ENCODE peak calls at places on chromosomes 7 and 10, in eight cellular contexts. One of them, this sample, is unnamed.

GRCh38 chr10:75261813-75262725 is 26.3 kb upstream of the COMTD1 start:
- DNase-seq in astrocyte of the spinal cord: no peak
- DNase-seq in psoas muscle: no peak
- DNase-seq in AG04449: no peak
- DNase-seq in foreskin fibroblast: peak
- DNase-seq in prostate gland: no peak
- DNase-seq in HCT116: no peak
- DNase-seq in cardiac fibroblast: no peak
- DNase-seq in this sample: no peak

GRCh38 chr7:149070372-149071140 is 20.0 kb downstream of the ZNF786 start:
- DNase-seq in prostate gland: no peak
- DNase-seq in HCT116: no peak
- DNase-seq in cardiac fibroblast: no peak
- DNase-seq in psoas muscle: no peak
- DNase-seq in astrocyte of the spinal cord: no peak
- DNase-seq in foreskin fibroblast: no peak
- DNase-seq in AG04449: no peak
- DNase-seq in this sample: no peak

GRCh38 chr10:90969148-90969547 is 48.3 kb upstream of the ANKRD1 start:
- DNase-seq in AG04449: no peak
- DNase-seq in prostate gland: no peak
- DNase-seq in foreskin fibroblast: peak
- DNase-seq in psoas muscle: no peak
- DNase-seq in cardiac fibroblast: no peak
- DNase-seq in HCT116: no peak
- DNase-seq in astrocyte of the spinal cord: no peak
- DNase-seq in this sample: no peak

GRCh38 chr10:77841711-77842375 is 84.7 kb downstream of the DLG5 start:
- DNase-seq in psoas muscle: no peak
- DNase-seq in prostate gland: no peak
- DNase-seq in AG04449: no peak
- DNase-seq in astrocyte of the spinal cord: no peak
- DNase-seq in cardiac fibroblast: no peak
- DNase-seq in HCT116: no peak
- DNase-seq in foreskin fibroblast: no peak
- DNase-seq in this sample: no peak

GRCh38 chr10:3239920-3240909 is 67.6 kb upstream of the PITRM1 start:
- DNase-seq in AG04449: no peak
- DNase-seq in astrocyte of the spinal cord: no peak
- DNase-seq in foreskin fibroblast: no peak
- DNase-seq in psoas muscle: no peak
- DNase-seq in cardiac fibroblast: no peak
- DNase-seq in HCT116: no peak
- DNase-seq in prostate gland: no peak
- DNase-seq in this sample: no peak

GRCh38 chr10:132710746-132711617 is 75.0 kb downstream of the NKX6-2 start:
- DNase-seq in astrocyte of the spinal cord: no peak
- DNase-seq in foreskin fibroblast: no peak
- DNase-seq in AG04449: no peak
- DNase-seq in cardiac fibroblast: no peak
- DNase-seq in prostate gland: no peak
- DNase-seq in psoas muscle: peak
- DNase-seq in HCT116: no peak
- DNase-seq in this sample: no peak

GRCh38 chr10:75165684-75166622 is 44.6 kb upstream of the VDAC2 start:
- DNase-seq in foreskin fibroblast: no peak
- DNase-seq in cardiac fibroblast: peak
- DNase-seq in AG04449: no peak
- DNase-seq in HCT116: no peak
- DNase-seq in psoas muscle: no peak
- DNase-seq in prostate gland: no peak
- DNase-seq in astrocyte of the spinal cord: peak
- DNase-seq in this sample: no peak

GRCh38 chr10:71769279-71769823 is 4.0 kb downstream of the VSIR start:
- DNase-seq in psoas muscle: no peak
- DNase-seq in astrocyte of the spinal cord: peak
- DNase-seq in AG04449: no peak
- DNase-seq in prostate gland: no peak
- DNase-seq in cardiac fibroblast: no peak
- DNase-seq in foreskin fibroblast: peak
- DNase-seq in HCT116: no peak
- DNase-seq in this sample: no peak

GRCh38 chr7:111803015-111803758 is 240.9 kb upstream of the IMMP2L start:
- DNase-seq in psoas muscle: no peak
- DNase-seq in HCT116: no peak
- DNase-seq in astrocyte of the spinal cord: peak
- DNase-seq in cardiac fibroblast: peak
- DNase-seq in AG04449: peak
- DNase-seq in prostate gland: peak
- DNase-seq in foreskin fibroblast: peak
- DNase-seq in this sample: peak

GRCh38 chr10:132627736-132628512 is 90.3 kb downstream of the INPP5A start:
- DNase-seq in prostate gland: no peak
- DNase-seq in foreskin fibroblast: peak
- DNase-seq in HCT116: no peak
- DNase-seq in psoas muscle: peak
- DNase-seq in cardiac fibroblast: peak
- DNase-seq in AG04449: peak
- DNase-seq in astrocyte of the spinal cord: peak
- DNase-seq in this sample: no peak

GRCh38 chr10:21517983-21518628 is 7.4 kb downstream of the SKIDA1 start:
- DNase-seq in astrocyte of the spinal cord: peak
- DNase-seq in AG04449: no peak
- DNase-seq in cardiac fibroblast: peak
- DNase-seq in prostate gland: peak
- DNase-seq in HCT116: no peak
- DNase-seq in psoas muscle: no peak
- DNase-seq in foreskin fibroblast: peak
- DNase-seq in this sample: no peak

GRCh38 chr10:44933117-44933450 is 21.9 kb downstream of the TMEM72 start:
- DNase-seq in foreskin fibroblast: no peak
- DNase-seq in HCT116: no peak
- DNase-seq in astrocyte of the spinal cord: no peak
- DNase-seq in prostate gland: no peak
- DNase-seq in cardiac fibroblast: no peak
- DNase-seq in AG04449: no peak
- DNase-seq in psoas muscle: no peak
- DNase-seq in this sample: no peak

GRCh38 chr10:117167346-117168134 is 29.5 kb upstream of the VAX1 start:
- DNase-seq in cardiac fibroblast: no peak
- DNase-seq in AG04449: no peak
- DNase-seq in prostate gland: no peak
- DNase-seq in psoas muscle: no peak
- DNase-seq in foreskin fibroblast: no peak
- DNase-seq in HCT116: no peak
- DNase-seq in astrocyte of the spinal cord: no peak
- DNase-seq in this sample: no peak

GRCh38 chr7:2036786-2037185 is 196.0 kb downstream of the MAD1L1 start:
- DNase-seq in psoas muscle: peak
- DNase-seq in prostate gland: no peak
- DNase-seq in AG04449: no peak
- DNase-seq in HCT116: no peak
- DNase-seq in cardiac fibroblast: no peak
- DNase-seq in foreskin fibroblast: no peak
- DNase-seq in astrocyte of the spinal cord: no peak
- DNase-seq in this sample: no peak

GRCh38 chr10:58475322-58476277 is 37.1 kb upstream of the BICC1 start:
- DNase-seq in prostate gland: no peak
- DNase-seq in HCT116: no peak
- DNase-seq in cardiac fibroblast: peak
- DNase-seq in astrocyte of the spinal cord: peak
- DNase-seq in AG04449: no peak
- DNase-seq in foreskin fibroblast: peak
- DNase-seq in psoas muscle: no peak
- DNase-seq in this sample: no peak

GRCh38 chr10:14953452-14954000 is 370 bp downstream of the DCLRE1C start:
- DNase-seq in astrocyte of the spinal cord: peak
- DNase-seq in foreskin fibroblast: peak
- DNase-seq in cardiac fibroblast: peak
- DNase-seq in AG04449: no peak
- DNase-seq in psoas muscle: peak
- DNase-seq in HCT116: peak
- DNase-seq in prostate gland: peak
- DNase-seq in this sample: no peak

GRCh38 chr10:61589547-61590243 is 73.0 kb upstream of the CABCOCO1 start:
- DNase-seq in prostate gland: no peak
- DNase-seq in cardiac fibroblast: no peak
- DNase-seq in AG04449: no peak
- DNase-seq in astrocyte of the spinal cord: peak
- DNase-seq in psoas muscle: no peak
- DNase-seq in HCT116: no peak
- DNase-seq in foreskin fibroblast: peak
- DNase-seq in this sample: no peak

GRCh38 chr7:15801565-15801964 is 115.1 kb upstream of the MEOX2 start:
- DNase-seq in foreskin fibroblast: peak
- DNase-seq in HCT116: no peak
- DNase-seq in cardiac fibroblast: peak
- DNase-seq in AG04449: peak
- DNase-seq in astrocyte of the spinal cord: peak
- DNase-seq in psoas muscle: no peak
- DNase-seq in prostate gland: no peak
- DNase-seq in this sample: no peak

GRCh38 chr7:128071376-128071775 is 40.1 kb upstream of the LRRC4 start:
- DNase-seq in cardiac fibroblast: no peak
- DNase-seq in astrocyte of the spinal cord: no peak
- DNase-seq in prostate gland: no peak
- DNase-seq in foreskin fibroblast: no peak
- DNase-seq in AG04449: no peak
- DNase-seq in HCT116: no peak
- DNase-seq in psoas muscle: no peak
- DNase-seq in this sample: no peak

GRCh38 chr10:88702848-88703597 is 3.0 kb upstream of the LIPK start:
- DNase-seq in cardiac fibroblast: no peak
- DNase-seq in psoas muscle: no peak
- DNase-seq in foreskin fibroblast: peak
- DNase-seq in HCT116: peak
- DNase-seq in AG04449: no peak
- DNase-seq in astrocyte of the spinal cord: peak
- DNase-seq in prostate gland: no peak
- DNase-seq in this sample: no peak

GRCh38 chr7:65938336-65938895 is 43.6 kb downstream of the GUSB start:
- DNase-seq in astrocyte of the spinal cord: peak
- DNase-seq in prostate gland: no peak
- DNase-seq in foreskin fibroblast: peak
- DNase-seq in AG04449: no peak
- DNase-seq in HCT116: no peak
- DNase-seq in psoas muscle: no peak
- DNase-seq in cardiac fibroblast: peak
- DNase-seq in this sample: no peak

GRCh38 chr7:24830440-24831050 is 73.3 kb upstream of the GSDME start:
- DNase-seq in prostate gland: no peak
- DNase-seq in foreskin fibroblast: no peak
- DNase-seq in cardiac fibroblast: no peak
- DNase-seq in AG04449: no peak
- DNase-seq in psoas muscle: no peak
- DNase-seq in astrocyte of the spinal cord: no peak
- DNase-seq in HCT116: no peak
- DNase-seq in this sample: peak

GRCh38 chr7:138555684-138556083 is 95.6 kb downstream of the TRIM24 start:
- DNase-seq in cardiac fibroblast: no peak
- DNase-seq in foreskin fibroblast: no peak
- DNase-seq in psoas muscle: no peak
- DNase-seq in HCT116: no peak
- DNase-seq in AG04449: no peak
- DNase-seq in astrocyte of the spinal cord: no peak
- DNase-seq in prostate gland: no peak
- DNase-seq in this sample: no peak

GRCh38 chr10:30058111-30058510 is 1.3 kb downstream of the JCAD start:
- DNase-seq in foreskin fibroblast: no peak
- DNase-seq in astrocyte of the spinal cord: no peak
- DNase-seq in HCT116: no peak
- DNase-seq in AG04449: no peak
- DNase-seq in prostate gland: no peak
- DNase-seq in cardiac fibroblast: no peak
- DNase-seq in psoas muscle: no peak
- DNase-seq in this sample: no peak

GRCh38 chr10:30056281-30056680 is 3.1 kb downstream of the JCAD start:
- DNase-seq in foreskin fibroblast: no peak
- DNase-seq in psoas muscle: no peak
- DNase-seq in cardiac fibroblast: peak
- DNase-seq in astrocyte of the spinal cord: no peak
- DNase-seq in HCT116: no peak
- DNase-seq in prostate gland: no peak
- DNase-seq in AG04449: no peak
- DNase-seq in this sample: no peak

GRCh38 chr10:30057421-30057841 is 2.0 kb downstream of the JCAD start:
- DNase-seq in cardiac fibroblast: no peak
- DNase-seq in prostate gland: no peak
- DNase-seq in foreskin fibroblast: no peak
- DNase-seq in psoas muscle: no peak
- DNase-seq in AG04449: no peak
- DNase-seq in astrocyte of the spinal cord: no peak
- DNase-seq in HCT116: peak
- DNase-seq in this sample: no peak

GRCh38 chr10:30055094-30055701 is 4.2 kb downstream of the JCAD start:
- DNase-seq in foreskin fibroblast: peak
- DNase-seq in cardiac fibroblast: peak
- DNase-seq in prostate gland: no peak
- DNase-seq in psoas muscle: no peak
- DNase-seq in astrocyte of the spinal cord: no peak
- DNase-seq in AG04449: no peak
- DNase-seq in HCT116: no peak
- DNase-seq in this sample: no peak

GRCh38 chr10:30056767-30057355 is 2.5 kb downstream of the JCAD start:
- DNase-seq in AG04449: no peak
- DNase-seq in astrocyte of the spinal cord: no peak
- DNase-seq in prostate gland: no peak
- DNase-seq in HCT116: peak
- DNase-seq in psoas muscle: no peak
- DNase-seq in cardiac fibroblast: no peak
- DNase-seq in foreskin fibroblast: no peak
- DNase-seq in this sample: no peak
- H3K4me3 ChIP-seq in AG04449: peak
- H3K4me3 ChIP-seq in astrocyte of the spinal cord: peak
- H3K4me3 ChIP-seq in prostate gland: no peak
- H3K4me3 ChIP-seq in HCT116: peak
- H3K4me3 ChIP-seq in psoas muscle: peak
- H3K4me3 ChIP-seq in cardiac fibroblast: no peak
- H3K4me3 ChIP-seq in foreskin fibroblast: no peak
- H3K4me3 ChIP-seq in this sample: no peak

GRCh38 chr10:122112625-122113160 is 123.7 kb downstream of the TACC2 start:
- DNase-seq in astrocyte of the spinal cord: peak
- DNase-seq in psoas muscle: peak
- DNase-seq in HCT116: peak
- DNase-seq in AG04449: peak
- DNase-seq in prostate gland: peak
- DNase-seq in foreskin fibroblast: peak
- DNase-seq in cardiac fibroblast: peak
- DNase-seq in this sample: peak
- TF ChIP-seq CTCF in astrocyte of the spinal cord: peak
- TF ChIP-seq CTCF in psoas muscle: peak
- TF ChIP-seq CTCF in HCT116: peak
- TF ChIP-seq CTCF in AG04449: peak
- TF ChIP-seq CTCF in prostate gland: peak
- TF ChIP-seq CTCF in foreskin fibroblast: peak
- TF ChIP-seq CTCF in cardiac fibroblast: peak
- TF ChIP-seq CTCF in this sample: peak

GRCh38 chr10:79180619-79181221 is 112.0 kb downstream of the ZMIZ1 start:
- DNase-seq in astrocyte of the spinal cord: no peak
- DNase-seq in prostate gland: no peak
- DNase-seq in foreskin fibroblast: no peak
- DNase-seq in HCT116: no peak
- DNase-seq in cardiac fibroblast: no peak
- DNase-seq in AG04449: no peak
- DNase-seq in psoas muscle: no peak
- DNase-seq in this sample: no peak
- H3K4me3 ChIP-seq in astrocyte of the spinal cord: no peak
- H3K4me3 ChIP-seq in prostate gland: no peak
- H3K4me3 ChIP-seq in foreskin fibroblast: no peak
- H3K4me3 ChIP-seq in HCT116: no peak
- H3K4me3 ChIP-seq in cardiac fibroblast: no peak
- H3K4me3 ChIP-seq in AG04449: no peak
- H3K4me3 ChIP-seq in psoas muscle: no peak
- H3K4me3 ChIP-seq in this sample: no peak

GRCh38 chr7:106793015-106793651 is 71.9 kb upstream of the PIK3CG start:
- DNase-seq in psoas muscle: no peak
- DNase-seq in cardiac fibroblast: peak
- DNase-seq in astrocyte of the spinal cord: peak
- DNase-seq in prostate gland: no peak
- DNase-seq in HCT116: peak
- DNase-seq in AG04449: no peak
- DNase-seq in foreskin fibroblast: peak
- DNase-seq in this sample: peak
- TF ChIP-seq CTCF in psoas muscle: peak
- TF ChIP-seq CTCF in cardiac fibroblast: peak
- TF ChIP-seq CTCF in astrocyte of the spinal cord: peak
- TF ChIP-seq CTCF in prostate gland: peak
- TF ChIP-seq CTCF in HCT116: peak
- TF ChIP-seq CTCF in AG04449: peak
- TF ChIP-seq CTCF in foreskin fibroblast: peak
- TF ChIP-seq CTCF in this sample: peak

This sample was measured in LNCaP clone FGC.